ENCODE peak calls at places on chromosomes 3 and 15, in seven cellular contexts. One of them, this sample, is unnamed.

GRCh38 chr15:68376447-68377060 is 55.4 kb downstream of the ITGA11 start:
- DNase-seq in heart left ventricle: peak; percentile 10
- DNase-seq in H9: peak; percentile 14
- DNase-seq in glutamatergic neuron: no peak
- DNase-seq in K562: no peak
- DNase-seq in osteocyte: peak; percentile 53
- DNase-seq in HL-60: no peak
- DNase-seq in this sample: no peak

GRCh38 chr3:8596706-8597514 is 47.7 kb downstream of the SSUH2 start:
- DNase-seq in K562: no peak
- DNase-seq in osteocyte: peak; percentile 56
- DNase-seq in glutamatergic neuron: no peak
- DNase-seq in HL-60: no peak
- DNase-seq in H9: no peak
- DNase-seq in heart left ventricle: no peak
- DNase-seq in this sample: no peak

GRCh38 chr3:138439646-138440045 is 5.2 kb downstream of the ESYT3 start:
- DNase-seq in HL-60: no peak
- DNase-seq in heart left ventricle: no peak
- DNase-seq in glutamatergic neuron: no peak
- DNase-seq in H9: no peak
- DNase-seq in osteocyte: no peak
- DNase-seq in K562: no peak
- DNase-seq in this sample: no peak

GRCh38 chr3:43296565-43296964 is 10.2 kb downstream of the SNRK start:
- DNase-seq in HL-60: peak; percentile 61
- DNase-seq in glutamatergic neuron: no peak
- DNase-seq in heart left ventricle: peak; percentile 41
- DNase-seq in K562: peak; percentile 37
- DNase-seq in osteocyte: no peak
- DNase-seq in H9: no peak
- DNase-seq in this sample: no peak

GRCh38 chr3:103048371-103048722 is 613.5 kb downstream of the ZPLD1 start:
- DNase-seq in glutamatergic neuron: no peak
- DNase-seq in H9: no peak
- DNase-seq in HL-60: no peak
- DNase-seq in heart left ventricle: no peak
- DNase-seq in K562: no peak
- DNase-seq in osteocyte: no peak
- DNase-seq in this sample: no peak

GRCh38 chr15:42490743-42491539 is at the start of gene ZNF106:
- DNase-seq in H9: peak; percentile 94
- DNase-seq in K562: peak; percentile 94
- DNase-seq in heart left ventricle: peak; percentile 89
- DNase-seq in HL-60: peak; percentile 81
- DNase-seq in osteocyte: peak; percentile 97
- DNase-seq in glutamatergic neuron: peak; percentile 92
- DNase-seq in this sample: peak; percentile 86

GRCh38 chr3:169137943-169138342 is 525.6 kb downstream of the MECOM start:
- DNase-seq in H9: no peak
- DNase-seq in K562: no peak
- DNase-seq in osteocyte: no peak
- DNase-seq in glutamatergic neuron: no peak
- DNase-seq in heart left ventricle: no peak
- DNase-seq in HL-60: no peak
- DNase-seq in this sample: no peak

GRCh38 chr3:107884719-107885460 is 205.9 kb downstream of the CD47 start:
- DNase-seq in osteocyte: no peak
- DNase-seq in heart left ventricle: peak; percentile 21
- DNase-seq in H9: no peak
- DNase-seq in K562: no peak
- DNase-seq in glutamatergic neuron: no peak
- DNase-seq in HL-60: no peak
- DNase-seq in this sample: no peak

GRCh38 chr3:70849911-70850699 is 537.7 kb upstream of the MDFIC2 start:
- DNase-seq in H9: no peak
- DNase-seq in heart left ventricle: no peak
- DNase-seq in K562: no peak
- DNase-seq in glutamatergic neuron: no peak
- DNase-seq in osteocyte: no peak
- DNase-seq in HL-60: no peak
- DNase-seq in this sample: no peak

GRCh38 chr15:66452971-66453580 is 44.5 kb downstream of the SNAPC5 start:
- DNase-seq in glutamatergic neuron: no peak
- DNase-seq in HL-60: peak; percentile 22
- DNase-seq in K562: no peak
- DNase-seq in osteocyte: no peak
- DNase-seq in heart left ventricle: no peak
- DNase-seq in H9: no peak
- DNase-seq in this sample: no peak

GRCh38 chr15:31803388-31803884 is 226.9 kb upstream of the CHRNA7 start:
- DNase-seq in H9: no peak
- DNase-seq in glutamatergic neuron: no peak
- DNase-seq in heart left ventricle: no peak
- DNase-seq in HL-60: no peak
- DNase-seq in K562: no peak
- DNase-seq in osteocyte: no peak
- DNase-seq in this sample: no peak

GRCh38 chr3:32076566-32076965 is 29.9 kb upstream of the GPD1L start:
- DNase-seq in osteocyte: no peak
- DNase-seq in K562: no peak
- DNase-seq in glutamatergic neuron: no peak
- DNase-seq in HL-60: no peak
- DNase-seq in H9: no peak
- DNase-seq in heart left ventricle: no peak
- DNase-seq in this sample: no peak

GRCh38 chr15:77032052-77032646 is 37.2 kb downstream of the PSTPIP1 start:
- DNase-seq in K562: no peak
- DNase-seq in H9: peak; percentile 25
- DNase-seq in glutamatergic neuron: no peak
- DNase-seq in heart left ventricle: peak; percentile 16
- DNase-seq in osteocyte: no peak
- DNase-seq in HL-60: no peak
- DNase-seq in this sample: no peak

GRCh38 chr3:24492971-24493551 is 1.6 kb downstream of the THRB start:
- DNase-seq in K562: no peak
- DNase-seq in heart left ventricle: no peak
- DNase-seq in HL-60: no peak
- DNase-seq in H9: no peak
- DNase-seq in glutamatergic neuron: no peak
- DNase-seq in osteocyte: no peak
- DNase-seq in this sample: no peak

GRCh38 chr3:24496529-24497482 is 2.2 kb upstream of the THRB start:
- DNase-seq in HL-60: no peak
- DNase-seq in glutamatergic neuron: peak; percentile 76
- DNase-seq in H9: peak; percentile 84
- DNase-seq in heart left ventricle: peak; percentile 70
- DNase-seq in K562: peak; percentile 92
- DNase-seq in osteocyte: no peak
- DNase-seq in this sample: peak; percentile 89

GRCh38 chr3:24495334-24495994 is 814 bp upstream of the THRB start:
- DNase-seq in glutamatergic neuron: peak; percentile 36
- DNase-seq in HL-60: no peak
- DNase-seq in K562: peak; percentile 80
- DNase-seq in H9: peak; percentile 70
- DNase-seq in osteocyte: no peak
- DNase-seq in heart left ventricle: peak; percentile 49
- DNase-seq in this sample: peak; percentile 69

GRCh38 chr3:24493951-24494615 is 567 bp downstream of the THRB start:
- DNase-seq in H9: peak; percentile 57
- DNase-seq in osteocyte: peak; percentile 85
- DNase-seq in heart left ventricle: peak; percentile 80
- DNase-seq in K562: peak; percentile 66
- DNase-seq in HL-60: no peak
- DNase-seq in glutamatergic neuron: peak; percentile 40
- DNase-seq in this sample: peak; percentile 62

GRCh38 chr3:24494616-24495333 is at the start of gene THRB:
- DNase-seq in glutamatergic neuron: peak; percentile 82
- DNase-seq in H9: peak; percentile 81
- DNase-seq in HL-60: no peak
- DNase-seq in heart left ventricle: peak; percentile 81
- DNase-seq in K562: peak; percentile 85
- DNase-seq in osteocyte: peak; percentile 90
- DNase-seq in this sample: peak; percentile 93
- TF ChIP-seq CTCF in glutamatergic neuron: no peak
- TF ChIP-seq CTCF in H9: peak; percentile 48
- TF ChIP-seq CTCF in HL-60: no peak
- TF ChIP-seq CTCF in heart left ventricle: peak; percentile 60
- TF ChIP-seq CTCF in K562: no peak
- TF ChIP-seq CTCF in osteocyte: peak; percentile 52
- TF ChIP-seq CTCF in this sample: no peak

GRCh38 chr3:163622384-163622783 is 1455.9 kb downstream of the SI start:
- DNase-seq in heart left ventricle: no peak
- DNase-seq in K562: peak; percentile 41
- DNase-seq in osteocyte: no peak
- DNase-seq in HL-60: no peak
- DNase-seq in glutamatergic neuron: peak; percentile 27
- DNase-seq in H9: peak; percentile 73
- DNase-seq in this sample: peak; percentile 45
- TF ChIP-seq CTCF in heart left ventricle: no peak
- TF ChIP-seq CTCF in K562: peak; percentile 48
- TF ChIP-seq CTCF in osteocyte: peak; percentile 49
- TF ChIP-seq CTCF in HL-60: no peak
- TF ChIP-seq CTCF in glutamatergic neuron: peak; percentile 25
- TF ChIP-seq CTCF in H9: peak; percentile 79
- TF ChIP-seq CTCF in this sample: peak; percentile 64

GRCh38 chr3:41997702-41998551 is 36.0 kb upstream of the ULK4 start:
- DNase-seq in heart left ventricle: no peak
- DNase-seq in H9: peak; percentile 55
- DNase-seq in glutamatergic neuron: no peak
- DNase-seq in K562: peak; percentile 38
- DNase-seq in HL-60: no peak
- DNase-seq in osteocyte: no peak
- DNase-seq in this sample: peak; percentile 42
- TF ChIP-seq CTCF in heart left ventricle: peak; percentile 60
- TF ChIP-seq CTCF in H9: peak; percentile 66
- TF ChIP-seq CTCF in glutamatergic neuron: peak; percentile 42
- TF ChIP-seq CTCF in K562: peak; percentile 60
- TF ChIP-seq CTCF in HL-60: no peak
- TF ChIP-seq CTCF in osteocyte: peak; percentile 33
- TF ChIP-seq CTCF in this sample: peak; percentile 55

GRCh38 chr3:33949074-33949473 is 150.6 kb downstream of the PDCD6IP start:
- DNase-seq in glutamatergic neuron: no peak
- DNase-seq in heart left ventricle: no peak
- DNase-seq in osteocyte: no peak
- DNase-seq in K562: no peak
- DNase-seq in H9: no peak
- DNase-seq in HL-60: no peak
- DNase-seq in this sample: no peak

GRCh38 chr3:33956211-33956610 is 157.8 kb downstream of the PDCD6IP start:
- DNase-seq in osteocyte: no peak
- DNase-seq in heart left ventricle: no peak
- DNase-seq in glutamatergic neuron: no peak
- DNase-seq in K562: no peak
- DNase-seq in HL-60: no peak
- DNase-seq in H9: no peak
- DNase-seq in this sample: peak; percentile 29

GRCh38 chr3:33957176-33957575 is 158.7 kb downstream of the PDCD6IP start:
- DNase-seq in H9: no peak
- DNase-seq in osteocyte: no peak
- DNase-seq in glutamatergic neuron: no peak
- DNase-seq in heart left ventricle: no peak
- DNase-seq in K562: no peak
- DNase-seq in HL-60: no peak
- DNase-seq in this sample: peak; percentile 73

GRCh38 chr3:33954956-33955355 is 156.5 kb downstream of the PDCD6IP start:
- DNase-seq in heart left ventricle: no peak
- DNase-seq in HL-60: no peak
- DNase-seq in glutamatergic neuron: no peak
- DNase-seq in H9: peak; percentile 37
- DNase-seq in osteocyte: no peak
- DNase-seq in K562: peak; percentile 69
- DNase-seq in this sample: peak; percentile 19
- TF ChIP-seq CTCF in heart left ventricle: no peak
- TF ChIP-seq CTCF in HL-60: no peak
- TF ChIP-seq CTCF in glutamatergic neuron: no peak
- TF ChIP-seq CTCF in H9: peak; percentile 63
- TF ChIP-seq CTCF in osteocyte: peak; percentile 46
- TF ChIP-seq CTCF in K562: peak; percentile 77
- TF ChIP-seq CTCF in this sample: peak; percentile 19

GRCh38 chr15:81813215-81813614 is 232.6 kb downstream of the MEX3B start:
- DNase-seq in glutamatergic neuron: no peak
- DNase-seq in osteocyte: no peak
- DNase-seq in K562: peak; percentile 38
- DNase-seq in heart left ventricle: no peak
- DNase-seq in H9: peak; percentile 69
- DNase-seq in HL-60: no peak
- DNase-seq in this sample: peak; percentile 58
- TF ChIP-seq CTCF in glutamatergic neuron: no peak
- TF ChIP-seq CTCF in osteocyte: peak; percentile 34
- TF ChIP-seq CTCF in K562: peak; percentile 55
- TF ChIP-seq CTCF in heart left ventricle: peak; percentile 20
- TF ChIP-seq CTCF in H9: peak; percentile 76
- TF ChIP-seq CTCF in HL-60: no peak
- TF ChIP-seq CTCF in this sample: peak; percentile 85

DNA sequence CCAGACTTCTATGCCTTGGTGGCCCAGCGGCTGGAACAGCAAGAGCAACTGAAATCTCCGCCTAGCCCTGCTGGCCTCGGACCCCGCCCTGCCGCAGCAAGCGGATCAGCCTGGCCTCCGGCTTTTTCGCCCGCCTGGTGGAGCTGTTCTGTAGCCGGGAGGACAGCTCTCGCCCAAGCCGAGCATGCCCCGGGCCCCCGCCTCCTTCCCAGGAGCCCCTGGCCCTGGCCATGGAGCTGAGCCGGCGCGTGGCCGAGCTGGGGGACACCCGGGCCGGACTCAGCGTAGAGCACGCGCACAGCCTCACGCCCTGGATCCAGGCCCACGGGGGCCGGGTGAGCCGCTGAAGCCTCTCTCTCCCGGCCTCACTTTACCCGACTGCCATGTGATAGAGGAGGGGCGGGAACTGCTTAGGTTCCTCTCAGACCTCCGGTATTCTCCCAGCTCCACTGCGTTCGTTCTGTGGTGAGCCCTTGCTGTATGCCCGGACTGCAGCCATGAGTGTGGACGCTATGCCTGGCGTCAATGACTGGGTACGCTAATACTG is 24.1 kb upstream of the MRPL3 start:
- DNase-seq in H9: peak; percentile 95
- DNase-seq in osteocyte: no peak
- DNase-seq in heart left ventricle: peak; percentile 43
- DNase-seq in HL-60: no peak
- DNase-seq in K562: peak; percentile 70
- DNase-seq in glutamatergic neuron: peak; percentile 72
- DNase-seq in this sample: no peak
- TF ChIP-seq CTCF in H9: peak; percentile 60
- TF ChIP-seq CTCF in osteocyte: peak; percentile 32
- TF ChIP-seq CTCF in heart left ventricle: peak; percentile 43
- TF ChIP-seq CTCF in HL-60: no peak
- TF ChIP-seq CTCF in K562: peak; percentile 51
- TF ChIP-seq CTCF in glutamatergic neuron: no peak
- TF ChIP-seq CTCF in this sample: no peak